ENCODE peak calls at places on chromosome 5, in ten cellular contexts. N is KBM-7, I is GM23248, G is left cardiac atrium, L is DMS153, Q is D341Med, H is germinal center, D is OCI-M1, P is ureter, U is dorsolateral prefrontal cortex. O is an unnamed sample.

GRCh38 chr5:133580618-133581017 is 31.7 kb downstream of the FSTL4 start:
- DNase-seq in I (no peak), G (no peak), N (no peak), H (no peak), Q (no peak), U (no peak), L (no peak), D (no peak), P (no peak), O (no peak)

GRCh38 chr5:31664566-31664965 is 25.6 kb downstream of the PDZD2 start:
- DNase-seq in I (no peak), P (no peak), H (no peak), L (no peak), U (no peak), Q (peak), N (peak), G (no peak), D (peak), O (peak)

GRCh38 chr5:14672508-14673394 is 8.2 kb downstream of the OTULIN start:
- DNase-seq in G (no peak), D (no peak), L (no peak), P (no peak), N (no peak), H (no peak), I (peak), Q (no peak), U (peak), O (no peak)

GRCh38 chr5:38316544-38317224 is 58.3 kb downstream of the EGFLAM start:
- DNase-seq in N (no peak), U (no peak), Q (no peak), I (peak), D (no peak), P (peak), H (no peak), L (no peak), G (no peak), O (no peak)

GRCh38 chr5:154648706-154649105 is 106.5 kb upstream of the LARP1 start:
- DNase-seq in H (no peak), L (no peak), Q (no peak), U (no peak), N (peak), I (peak), G (peak), P (peak), D (peak), O (peak)

GRCh38 chr5:139654464-139654863 is 6.3 kb downstream of the CXXC5 start:
- DNase-seq in L (no peak), P (no peak), D (no peak), N (no peak), H (peak), Q (no peak), I (no peak), U (no peak), G (no peak), O (no peak)

GRCh38 chr5:115098041-115098702 is 71.5 kb downstream of the TRIM36 start:
- DNase-seq in I (peak), U (no peak), P (no peak), H (peak), G (no peak), Q (peak), D (peak), N (peak), L (no peak), O (peak)

GRCh38 chr5:133854554-133854953 is 113.9 kb downstream of the C5orf15 start:
- DNase-seq in N (no peak), G (no peak), L (no peak), U (no peak), P (no peak), I (no peak), D (no peak), H (no peak), Q (no peak), O (no peak)

GRCh38 chr5:157308826-157309465 is 43.0 kb downstream of the CYFIP2 start:
- DNase-seq in G (no peak), N (no peak), L (no peak), P (no peak), Q (no peak), I (peak), H (no peak), U (no peak), D (peak), O (no peak)

GRCh38 chr5:7642029-7642428 is 208.9 kb downstream of the CFAP90 start:
- DNase-seq in G (no peak), I (peak), D (no peak), H (no peak), P (no peak), N (no peak), U (no peak), L (no peak), Q (no peak), O (no peak)

GRCh38 chr5:72611111-72611724 is 104.0 kb upstream of the ZNF366 start:
- DNase-seq in I (peak), U (peak), P (peak), G (peak), Q (peak), L (peak), H (peak), D (peak), N (peak), O (peak)

GRCh38 chr5:2726366-2726765 is 25.1 kb downstream of the IRX2 start:
- DNase-seq in D (no peak), H (no peak), P (no peak), U (no peak), G (no peak), N (no peak), I (no peak), L (no peak), Q (no peak), O (no peak)

GRCh38 chr5:143217804-143218160 is 185.7 kb downstream of the NR3C1 start:
- DNase-seq in Q (no peak), I (no peak), P (no peak), H (no peak), U (no peak), D (no peak), L (no peak), G (no peak), N (no peak), O (no peak)

GRCh38 chr5:179795049-179795862 is 1.5 kb downstream of the LTC4S start:
- DNase-seq in G (no peak), Q (no peak), P (peak), D (peak), L (peak), U (no peak), N (no peak), H (no peak), I (peak), O (peak)